ENCODE peak calls at places on chromosomes 6 and 20, in six cellular contexts. D is CD8-positive, alpha-beta T cell; C is HCT116; G is mucosa of descending colon; X is lung; A is A549. L is an unnamed sample.
A peak's percentile ranks its signal among the peaks of the same experiment; 100 is the strongest.

GRCh38 chr6:159790947-159791598 is 806 bp downstream of the MRPL18 start:
- DNase-seq in D (no peak), C (no peak), G (peak; percentile 58), X (no peak), A (no peak), L (peak; percentile 31)

GRCh38 chr6:85679445-85680123 is 36.9 kb upstream of the SYNCRIP start:
- DNase-seq in D (no peak), C (no peak), G (no peak), X (no peak), A (no peak), L (no peak)

GRCh38 chr6:42702200-42702599 is 20.2 kb downstream of the PRPH2 start:
- DNase-seq in D (no peak), C (peak; percentile 36), G (no peak), X (no peak), A (no peak), L (no peak)

GRCh38 chr20:35271073-35271882 is 6.6 kb downstream of the MMP24OS start:
- DNase-seq in D (no peak), C (no peak), G (no peak), X (no peak), A (no peak), L (no peak)

GRCh38 chr6:44072959-44073611 is 54.2 kb downstream of the MRPL14 start:
- DNase-seq in D (peak; percentile 71), C (no peak), G (peak; percentile 83), X (peak; percentile 71), A (peak; percentile 72), L (peak; percentile 72)

GRCh38 chr6:15663057-15663638 is 320 bp upstream of the DTNBP1 start:
- DNase-seq in D (no peak), C (peak; percentile 34), G (no peak), X (no peak), A (peak; percentile 74), L (peak; percentile 81)

GRCh38 chr6:16657768-16658167 is 103.5 kb downstream of the ATXN1 start:
- DNase-seq in D (no peak), C (no peak), G (no peak), X (no peak), A (no peak), L (no peak)

GRCh38 chr6:125748534-125749111 is 809 bp upstream of the HEY2 start:
- DNase-seq in D (no peak), C (no peak), G (no peak), X (no peak), A (no peak), L (no peak)

GRCh38 chr20:20465259-20465658 is 97.4 kb downstream of the INSM1 start:
- DNase-seq in D (no peak), C (no peak), G (no peak), X (no peak), A (no peak), L (no peak)

GRCh38 chr20:59421089-59421488 is 120.7 kb downstream of the EDN3 start:
- DNase-seq in D (no peak), C (no peak), G (no peak), X (no peak), A (no peak), L (no peak)

GRCh38 chr20:32325706-32326506 is 32.2 kb upstream of the ASXL1 start:
- DNase-seq in D (no peak), C (peak; percentile 51), G (no peak), X (no peak), A (peak; percentile 43), L (peak; percentile 79)

DNA sequence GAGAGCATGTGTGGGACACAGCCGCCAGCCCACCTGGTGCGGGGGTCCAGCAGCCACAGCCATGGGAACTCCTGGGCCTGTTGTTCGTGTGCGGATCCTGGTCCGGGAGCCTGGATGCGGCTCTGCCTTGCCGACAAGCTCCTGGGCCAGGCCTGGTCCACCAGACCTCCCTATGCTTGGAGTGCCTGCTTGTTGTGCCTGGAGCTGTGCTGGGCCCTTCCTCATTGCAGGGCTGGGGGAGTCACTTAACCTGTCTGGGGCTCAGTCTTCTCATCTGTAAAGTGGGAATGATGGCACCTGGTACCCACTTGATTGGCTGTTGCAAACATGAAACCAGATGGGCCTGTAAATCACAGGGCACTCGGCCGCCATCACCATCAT is 2.6 kb upstream of the OSBPL2 start:
- DNase-seq in D (no peak), C (no peak), G (peak; percentile 52), X (no peak), A (no peak), L (no peak)
- H3K4me3 ChIP-seq in D (no peak overlapping the region), C (no peak overlapping the region), G (no peak overlapping the region), X (no peak overlapping the region), A (no peak overlapping the region), L (no peak overlapping the region)

DNA sequence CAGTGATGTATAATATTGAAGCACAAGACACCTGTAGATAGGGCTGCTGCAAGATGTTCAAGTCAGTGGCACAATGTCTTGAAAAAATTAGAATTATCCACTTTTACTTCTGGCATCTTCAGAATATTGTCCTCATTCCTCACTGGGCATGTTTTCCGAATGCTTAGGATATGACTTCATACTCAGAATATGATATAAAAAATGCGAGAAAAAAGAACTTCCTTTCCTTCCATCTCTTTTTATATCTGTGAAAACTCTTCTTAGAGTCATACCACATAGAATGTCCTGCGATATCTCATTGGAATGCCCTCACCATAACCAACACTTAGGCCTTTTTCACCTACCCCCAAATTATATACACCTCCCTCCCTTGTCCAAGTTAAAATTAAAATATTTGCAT is 4.6 kb downstream of the MAS1L start:
- DNase-seq in D (no peak), C (no peak), G (no peak), X (no peak), A (no peak), L (no peak)
- H3K9me3 ChIP-seq in D (no peaks in the 10 kb centered on the region), C (no peaks in the 10 kb centered on the region), G (peaks cover 3% of the 10 kb centered on the region), X (peaks cover 4% of the 10 kb centered on the region), A (no peaks in the 10 kb centered on the region), L (no peaks in the 10 kb centered on the region)

DNA sequence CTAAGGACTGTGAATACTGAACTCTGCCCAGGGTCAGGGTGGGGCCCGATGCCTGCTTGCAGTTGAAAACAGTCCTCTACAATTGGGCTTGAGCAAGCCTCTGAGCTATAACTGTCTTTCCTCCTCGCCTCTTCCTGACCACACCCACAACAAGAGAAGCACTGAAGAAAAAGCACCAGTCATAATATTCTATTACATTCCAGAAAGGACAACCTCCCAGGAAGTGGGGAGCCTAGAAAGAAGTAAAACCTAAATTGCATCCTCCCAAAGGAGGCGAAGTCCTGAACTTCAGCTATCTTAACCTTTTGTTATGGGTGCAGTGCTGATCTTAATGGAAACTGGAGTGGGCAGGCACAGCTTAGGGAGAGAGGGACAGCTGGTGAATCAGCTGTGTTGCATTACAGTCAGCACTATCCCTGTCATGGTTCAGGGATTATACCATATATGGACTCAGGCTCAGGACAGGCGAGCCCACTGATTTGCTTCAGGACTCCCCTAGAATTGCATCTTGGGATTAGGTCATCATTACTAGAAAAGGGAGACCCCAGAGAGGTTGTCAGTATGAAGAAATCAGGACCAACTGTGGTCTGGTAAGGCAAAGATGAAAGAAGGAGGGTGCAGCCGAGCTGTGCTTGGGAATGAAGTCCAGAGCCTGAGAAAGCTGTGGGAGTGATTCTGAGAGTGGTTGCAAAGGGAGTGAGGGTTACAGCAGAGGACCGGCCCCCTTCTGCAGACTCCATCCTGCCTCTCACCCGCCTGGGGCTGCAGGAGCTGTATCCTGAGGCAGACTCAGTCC is 18.3 kb upstream of the TRAM2 start:
- DNase-seq in D (no peak), C (no peak), G (peak; percentile 61), X (peak; percentile 41), A (no peak), L (peak; percentile 51)
- H3K4me3 ChIP-seq in D (no peak overlapping the region), C (no peak overlapping the region), G (no peak overlapping the region), X (no peak overlapping the region), A (no peak overlapping the region), L (no peak overlapping the region)

DNA sequence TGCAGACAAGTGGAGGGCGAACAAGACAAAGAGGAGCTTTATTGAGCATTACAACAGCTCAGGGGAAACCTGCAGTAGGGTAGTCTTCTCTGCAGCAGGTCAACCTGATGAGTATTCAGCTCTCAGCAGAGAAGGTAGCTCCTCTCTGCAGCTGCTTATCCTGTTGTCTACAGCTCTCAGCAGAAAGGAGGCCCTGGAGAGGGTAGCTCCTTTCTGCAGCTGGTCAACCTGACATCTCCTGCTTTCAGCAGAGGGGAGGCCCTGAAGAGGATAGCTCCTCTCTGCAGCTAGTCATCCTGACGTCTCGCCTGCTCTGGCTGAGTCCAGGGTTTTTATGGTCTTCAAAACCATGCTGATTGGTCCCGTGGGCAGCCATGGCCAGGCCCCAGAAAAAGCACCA is 113.6 kb downstream of the CD24 start:
- DNase-seq in D (no peak), C (no peak), G (no peak), X (no peak), A (no peak), L (no peak)
- H3K9me3 ChIP-seq in D (no peaks in the 10 kb centered on the region), C (peaks cover 10% of the 10 kb centered on the region), G (peaks cover 3% of the 10 kb centered on the region), X (no peaks in the 10 kb centered on the region), A (peaks cover 4% of the 10 kb centered on the region), L (no peaks in the 10 kb centered on the region)